ENCODE peak calls at places on chromosomes 12 and 14, in ten cellular contexts. B, A, I, K, Y, Z, F, R, D and O are unnamed samples.
A peak's percentile ranks its signal among the peaks of the same experiment; 100 is the strongest.

GRCh38 chr14:90566481-90566880 is 169.7 kb downstream of the CALM1 start:
- DNase-seq in B (no peak), A (no peak), I (no peak), K (no peak), Y (no peak), Z (no peak), F (no peak), R (no peak), D (no peak), O (no peak)

GRCh38 chr12:6461401-6462233 is 8.9 kb downstream of the VAMP1 start:
- DNase-seq in B (no peak), A (no peak), I (no peak), K (no peak), Y (no peak), Z (no peak), F (no peak), R (no peak), D (peak; percentile 54), O (no peak)

GRCh38 chr12:54055522-54055921 is 1.9 kb downstream of the HOXC4 start:
- DNase-seq in B (no peak), A (no peak), I (no peak), K (no peak), Y (no peak), Z (no peak), F (no peak), R (no peak), D (no peak), O (no peak)

GRCh38 chr14:52091913-52092312 is 23.1 kb upstream of the NID2 start:
- DNase-seq in B (no peak), A (no peak), I (no peak), K (no peak), Y (peak; percentile 77), Z (no peak), F (no peak), R (no peak), D (no peak), O (no peak)

GRCh38 chr14:100629098-100629497 is 41.9 kb upstream of the BEGAIN start:
- DNase-seq in B (no peak), A (no peak), I (no peak), K (no peak), Y (no peak), Z (no peak), F (no peak), R (no peak), D (no peak), O (no peak)

GRCh38 chr12:30622509-30622908 is 73.2 kb downstream of the IPO8 start:
- DNase-seq in B (no peak), A (no peak), I (no peak), K (no peak), Y (peak; percentile 47), Z (no peak), F (no peak), R (no peak), D (no peak), O (no peak)

GRCh38 chr14:104392001-104392395 is 187.6 kb upstream of the C14orf180 start:
- DNase-seq in B (no peak), A (no peak), I (no peak), K (no peak), Y (no peak), Z (no peak), F (peak; percentile 36), R (peak; percentile 52), D (no peak), O (no peak)

GRCh38 chr12:47403681-47404080 is 302.1 kb downstream of the RPAP3 start:
- DNase-seq in B (no peak), A (no peak), I (no peak), K (no peak), Y (no peak), Z (no peak), F (no peak), R (no peak), D (no peak), O (no peak)

GRCh38 chr12:104352106-104352713 is 48.7 kb downstream of the EID3 start:
- DNase-seq in B (no peak), A (no peak), I (no peak), K (no peak), Y (peak; percentile 49), Z (no peak), F (no peak), R (no peak), D (no peak), O (no peak)

DNA sequence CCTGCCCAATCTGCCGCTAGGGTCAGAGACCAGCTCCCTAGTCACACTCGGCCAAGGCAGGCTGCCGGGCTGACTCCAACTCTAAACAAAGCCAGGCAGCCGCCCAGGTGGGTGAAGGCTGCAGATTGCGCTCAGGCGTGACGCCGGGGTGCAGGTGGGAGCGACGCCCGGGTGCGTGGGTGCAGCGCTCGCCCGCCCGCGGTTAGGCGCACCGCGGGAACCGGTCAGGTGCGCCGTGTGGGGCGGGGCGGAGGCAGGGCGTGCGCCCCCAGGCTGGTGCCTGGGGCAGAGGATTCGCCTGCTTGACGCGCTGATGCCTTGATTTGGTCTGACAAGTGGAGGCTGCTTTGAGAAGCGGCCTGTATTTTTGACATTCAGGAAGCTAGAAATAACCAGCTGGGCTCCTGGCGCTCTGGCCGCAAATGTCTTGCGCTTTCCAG is 126.7 kb upstream of the HIF1A start:
- DNase-seq in B (no peak), A (peak; percentile 47), I (peak; percentile 49), K (peak; percentile 34), Y (no peak), Z (no peak), F (no peak), R (no peak), D (no peak), O (no peak)
- TF ChIP-seq CTCF in B (peak; percentile 17), A (no peak), I (no peak), K (no peak), Y (no peak), Z (no peak), F (no peak), R (peak; percentile 52), D (no peak), O (no peak)

DNA sequence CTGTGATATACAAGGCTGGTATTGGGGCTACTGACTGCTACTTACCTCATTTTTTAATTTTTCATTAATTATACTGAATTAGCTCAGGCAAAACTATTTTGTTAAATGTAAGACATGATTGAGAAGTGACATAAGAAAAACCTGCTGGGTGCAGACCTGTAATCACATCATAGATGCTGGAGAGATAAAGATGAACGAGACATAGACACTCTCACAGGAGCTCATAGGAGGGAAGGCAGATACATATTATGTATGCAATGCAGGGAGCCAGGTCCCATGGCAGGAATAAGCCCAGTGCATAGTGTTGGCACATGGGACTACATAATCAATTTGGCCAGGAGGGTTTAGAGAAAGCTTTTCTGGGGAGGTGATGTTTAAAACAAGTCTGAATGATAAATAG is 74.9 kb downstream of the PRKCH start:
- DNase-seq in B (no peak), A (no peak), I (no peak), K (no peak), Y (no peak), Z (no peak), F (no peak), R (no peak), D (no peak), O (no peak)
- TF ChIP-seq CTCF in B (no peak), A (no peak), I (no peak), K (no peak), Y (no peak), Z (no peak), F (no peak), R (no peak), D (no peak), O (no peak)

GRCh38 chr12:68809190-68810026 is 1.4 kb downstream of the MDM2 start:
- DNase-seq in B (no peak), A (no peak), I (no peak), K (no peak), Y (peak; percentile 38), Z (no peak), F (no peak), R (no peak), D (no peak), O (no peak)

GRCh38 chr12:68807576-68808387 is at the start of gene MDM2:
- DNase-seq in B (peak; percentile 73), A (peak; percentile 91), I (peak; percentile 98), K (peak; percentile 93), Y (peak; percentile 90), Z (peak; percentile 90), F (peak; percentile 95), R (peak; percentile 98), D (peak; percentile 97), O (peak; percentile 96)

GRCh38 chr12:68806488-68807237 is 1.3 kb upstream of the MDM2 start:
- DNase-seq in B (no peak), A (no peak), I (no peak), K (no peak), Y (no peak), Z (no peak), F (no peak), R (no peak), D (no peak), O (no peak)

GRCh38 chr12:68805592-68806120 is 2.3 kb upstream of the MDM2 start:
- DNase-seq in B (no peak), A (no peak), I (no peak), K (no peak), Y (peak; percentile 50), Z (no peak), F (no peak), R (no peak), D (no peak), O (no peak)

DNA sequence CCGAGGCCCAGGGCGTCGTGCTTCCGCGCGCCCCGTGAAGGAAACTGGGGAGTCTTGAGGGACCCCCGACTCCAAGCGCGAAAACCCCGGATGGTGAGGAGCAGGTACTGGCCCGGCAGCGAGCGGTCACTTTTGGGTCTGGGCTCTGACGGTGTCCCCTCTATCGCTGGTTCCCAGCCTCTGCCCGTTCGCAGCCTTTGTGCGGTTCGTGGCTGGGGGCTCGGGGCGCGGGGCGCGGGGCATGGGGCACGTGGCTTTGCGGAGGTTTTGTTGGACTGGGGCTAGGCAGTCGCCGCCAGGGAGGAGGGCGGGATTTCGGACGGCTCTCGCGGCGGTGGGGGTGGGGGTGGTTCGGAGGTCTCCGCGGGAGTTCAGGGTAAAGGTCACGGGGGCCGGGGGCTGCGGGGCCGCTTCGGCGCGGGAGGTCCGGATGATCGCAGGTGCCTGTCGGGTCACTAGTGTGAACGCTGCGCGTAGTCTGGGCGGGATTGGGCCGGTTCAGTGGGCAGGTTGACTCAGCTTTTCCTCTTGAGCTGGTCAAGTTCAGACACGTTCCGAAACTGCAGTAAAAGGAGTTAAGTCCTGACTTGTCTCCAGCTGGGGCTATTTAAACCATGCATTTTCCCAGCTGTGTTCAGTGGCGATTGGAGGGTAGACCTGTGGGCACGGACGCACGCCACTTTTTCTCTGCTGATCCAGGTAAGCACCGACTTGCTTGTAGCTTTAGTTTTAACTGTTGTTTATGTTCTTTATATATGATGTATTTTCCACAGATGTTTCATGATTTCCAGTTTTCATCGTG is 612 bp downstream of the MDM2 start:
- DNase-seq in B (peak; percentile 50), A (peak; percentile 67), I (peak; percentile 65), K (peak; percentile 78), Y (peak; percentile 94), Z (peak; percentile 96), F (peak; percentile 91), R (peak; percentile 84), D (peak; percentile 78), O (peak; percentile 89)
- TF ChIP-seq CTCF in B (no peak), A (no peak), I (peak; percentile 23), K (no peak), Y (no peak), Z (no peak), F (no peak), R (no peak), D (no peak), O (no peak)

DNA sequence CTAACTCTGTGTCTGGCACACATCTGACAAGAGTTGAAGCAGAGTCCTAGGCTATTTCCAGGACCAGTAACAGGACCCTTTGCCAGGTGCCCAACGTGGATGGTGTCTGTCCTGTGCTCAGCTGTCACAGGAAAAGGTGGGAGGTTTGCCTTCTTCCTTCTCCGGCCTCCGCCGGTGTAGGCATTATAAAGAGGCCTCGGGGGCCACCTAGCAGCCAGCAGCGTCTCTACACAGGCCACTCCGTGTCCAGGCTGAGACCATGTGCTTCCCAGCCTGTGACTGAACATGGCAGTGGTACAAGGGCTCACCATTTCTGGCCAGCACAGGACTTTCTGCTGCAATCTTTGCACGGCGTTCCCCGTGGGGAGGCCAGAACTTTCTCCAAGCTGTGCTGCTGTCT is 60.7 kb upstream of the GPATCH2L start:
- DNase-seq in B (no peak), A (no peak), I (no peak), K (no peak), Y (peak; percentile 64), Z (peak; percentile 15), F (no peak), R (no peak), D (no peak), O (peak; percentile 85)
- TF ChIP-seq CTCF in B (peak; percentile 24), A (no peak), I (no peak), K (no peak), Y (peak; percentile 50), Z (peak; percentile 76), F (no peak), R (no peak), D (no peak), O (peak; percentile 87)